ENCODE peak calls at places on chromosomes 12 and 14, in four cellular contexts. L is H1, E is GM12878, N is HepG2. S is an unnamed sample.

GRCh38 chr14:99872786-99873440 is 79.7 kb downstream of the EML1 start:
- DNase-seq in L (peak; percentile 44), E (no peak), N (no peak), S (no peak)

GRCh38 chr12:47824198-47824597 is 4.5 kb upstream of the HDAC7 start:
- DNase-seq in L (no peak), E (no peak), N (no peak), S (no peak)

GRCh38 chr12:117192057-117192456 is 1.8 kb upstream of the FBXO21 start:
- DNase-seq in L (no peak), E (no peak), N (no peak), S (no peak)

GRCh38 chr14:97891515-97891914 is 1094.3 kb downstream of the VRK1 start:
- DNase-seq in L (no peak), E (no peak), N (no peak), S (no peak)

GRCh38 chr12:53231859-53232640 is at the start of gene RARG:
- DNase-seq in L (peak; percentile 83), E (no peak), N (no peak), S (no peak)

GRCh38 chr14:50425816-50426215 is 29.1 kb upstream of the CDKL1 start:
- DNase-seq in L (no peak), E (no peak), N (no peak), S (peak; percentile 4)

GRCh38 chr12:59149995-59150642 is 229.8 kb upstream of the LRIG3 start:
- DNase-seq in L (no peak), E (peak; percentile 21), N (peak; percentile 77), S (peak; percentile 52)

GRCh38 chr14:47919994-47920393 is 244.6 kb upstream of the MDGA2 start:
- DNase-seq in L (no peak), E (no peak), N (no peak), S (no peak)

GRCh38 chr14:71229875-71230274 is 322.6 kb downstream of the PCNX1 start:
- DNase-seq in L (no peak), E (no peak), N (no peak), S (no peak)

GRCh38 chr14:78848234-78848820 is 678.2 kb downstream of the NRXN3 start:
- DNase-seq in L (peak; percentile 70), E (no peak), N (peak; percentile 29), S (no peak)

GRCh38 chr12:43057561-43057960 is 468.0 kb upstream of the PRICKLE1 start:
- DNase-seq in L (no peak), E (no peak), N (no peak), S (no peak)

GRCh38 chr12:115042341-115042740 is 358.4 kb upstream of the TBX3 start:
- DNase-seq in L (no peak), E (no peak), N (no peak), S (no peak)

GRCh38 chr12:63905523-63905922 is 61.0 kb downstream of the SRGAP1 start:
- DNase-seq in L (no peak), E (no peak), N (no peak), S (no peak)

GRCh38 chr12:128258866-128259555 is 8.0 kb upstream of the TMEM132C start:
- DNase-seq in L (no peak), E (no peak), N (no peak), S (no peak)

GRCh38 chr14:106442857-106443256 is 916.5 kb downstream of the TMEM121 start:
- DNase-seq in L (no peak), E (no peak), N (no peak), S (peak; percentile 7)

GRCh38 chr14:69039287-69039628 is 60.2 kb upstream of the ACTN1 start:
- DNase-seq in L (no peak), E (no peak), N (peak; percentile 71), S (no peak)

GRCh38 chr14:33682746-33683145 is 268.1 kb downstream of the EGLN3 start:
- DNase-seq in L (no peak), E (no peak), N (no peak), S (no peak)

GRCh38 chr12:15928870-15929571 is 17.9 kb downstream of the DERA start:
- DNase-seq in L (no peak), E (peak; percentile 34), N (no peak), S (no peak)

GRCh38 chr12:98856897-98857540 is 211.9 kb downstream of the APAF1 start:
- DNase-seq in L (peak; percentile 60), E (no peak), N (no peak), S (no peak)

DNA sequence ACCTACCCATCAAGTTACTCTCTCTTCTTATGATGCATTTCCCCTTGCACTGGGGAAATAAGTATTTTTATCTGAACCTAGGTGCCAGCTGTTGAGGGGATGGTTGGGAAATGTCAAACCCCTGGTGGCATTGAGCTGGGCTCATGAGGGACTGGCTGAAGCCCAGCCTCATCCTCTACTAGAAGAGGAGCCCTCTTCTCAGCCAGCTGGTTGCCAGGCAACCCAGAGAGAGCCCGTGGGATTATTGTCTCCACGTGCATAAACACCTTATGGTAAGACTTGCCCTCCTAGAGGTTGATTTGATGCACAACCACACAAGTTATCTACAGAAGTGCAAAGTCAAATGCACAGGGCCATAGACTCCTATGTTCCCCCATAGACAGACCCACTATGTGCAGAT is 89.8 kb downstream of the WSCD2 start:
- DNase-seq in L (no peak), E (no peak), N (no peak), S (no peak)
- TF ChIP-seq GABPA in L (no peak), E (no peak), N (no peak), S (no peak)

GRCh38 chr14:31943217-31943616 is 133.9 kb upstream of the ARHGAP5 start:
- DNase-seq in L (no peak), E (no peak), N (no peak), S (no peak)
- H3K27ac ChIP-seq in L (no peak overlapping the region), E (no peak overlapping the region), N (no peak overlapping the region), S (no peak overlapping the region)

GRCh38 chr14:89241934-89242670 is 174.9 kb downstream of the FOXN3 start:
- DNase-seq in L (no peak), E (no peak), N (no peak), S (no peak)
- TF ChIP-seq CTCF in L (no peak), E (no peak), N (no peak), S (no peak)

GRCh38 chr12:62832027-62832426 is 102.9 kb downstream of the PPM1H start:
- DNase-seq in L (no peak), E (no peak), N (no peak), S (no peak)

GRCh38 chr12:62834971-62835547 is 99.9 kb downstream of the PPM1H start:
- DNase-seq in L (no peak), E (peak; percentile 26), N (no peak), S (no peak)

GRCh38 chr12:62833634-62834033 is 101.3 kb downstream of the PPM1H start:
- DNase-seq in L (no peak), E (no peak), N (no peak), S (no peak)

GRCh38 chr12:62832528-62832927 is 102.4 kb downstream of the PPM1H start:
- DNase-seq in L (no peak), E (no peak), N (no peak), S (no peak)

GRCh38 chr12:62834406-62834805 is 100.5 kb downstream of the PPM1H start:
- DNase-seq in L (no peak), E (no peak), N (no peak), S (no peak)
- TF ChIP-seq GABPA in L (no peak), E (no peak), N (no peak), S (no peak)

DNA sequence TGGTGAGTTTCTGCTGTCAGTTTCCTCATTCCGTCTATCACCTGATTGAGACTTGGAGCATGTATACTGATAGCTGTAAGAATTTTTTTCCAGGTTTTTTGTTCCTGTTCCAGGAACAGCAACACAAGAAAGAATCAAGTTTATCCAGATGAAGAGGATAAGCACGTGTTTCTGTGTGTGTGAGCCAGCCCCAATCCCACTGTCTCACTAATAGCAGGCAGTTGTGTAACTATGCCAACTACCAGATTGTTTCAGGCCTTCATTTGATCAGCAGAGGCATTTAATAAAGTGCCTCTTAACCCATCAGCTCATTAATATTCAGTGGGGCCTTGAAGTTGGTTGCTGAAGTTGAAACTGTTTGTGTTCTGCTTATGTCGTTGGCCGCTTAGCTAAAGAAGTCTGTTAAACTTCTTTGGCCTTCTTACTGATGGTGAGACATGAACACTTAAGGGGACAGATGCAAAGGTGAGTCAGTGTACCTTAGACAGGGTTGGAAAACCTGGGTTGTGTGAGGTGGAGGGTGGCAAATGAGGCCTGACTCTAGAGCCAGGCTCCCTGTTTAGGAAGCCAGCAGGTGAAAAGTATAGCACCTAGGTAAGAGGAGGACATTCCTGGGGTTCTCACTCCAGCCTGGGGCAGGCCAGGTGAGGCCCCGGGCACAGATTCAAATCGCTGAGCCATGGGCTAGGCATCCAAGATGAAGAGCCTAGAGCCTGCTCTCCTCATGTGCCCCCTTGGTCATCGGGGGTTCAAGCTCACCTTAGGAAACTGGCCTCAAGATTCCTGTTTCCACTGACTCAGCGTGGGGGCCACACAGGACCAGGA is 3.7 kb downstream of the ANKRD13A start:
- DNase-seq in L (no peak), E (no peak), N (no peak), S (no peak)
- H3K27ac ChIP-seq in L (no peak overlapping the region), E (peak overlapping the region; percentile 72), N (no peak overlapping the region), S (no peak overlapping the region)

DNA sequence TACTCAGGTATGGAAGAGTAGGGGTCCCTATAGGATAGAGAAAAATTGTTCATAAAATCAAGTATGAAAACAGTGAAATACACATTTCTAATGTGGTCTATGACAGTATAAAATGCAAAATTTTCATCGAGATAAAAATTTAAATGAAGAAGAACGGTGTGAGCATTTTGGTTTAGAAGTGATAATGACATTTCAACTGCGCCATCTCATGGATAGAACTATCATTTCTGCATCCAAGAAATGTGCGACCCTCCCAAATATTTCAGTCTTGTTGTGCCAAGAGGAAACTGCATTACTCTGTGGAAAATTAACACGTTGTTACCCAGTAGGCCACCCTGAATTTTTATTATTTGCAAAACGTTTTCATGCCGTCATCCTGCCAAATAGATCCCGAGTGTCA is 108.8 kb downstream of the CRACR2A start:
- DNase-seq in L (no peak), E (no peak), N (no peak), S (no peak)
- TF ChIP-seq CTCF in L (no peak), E (no peak), N (no peak), S (no peak)

DNA sequence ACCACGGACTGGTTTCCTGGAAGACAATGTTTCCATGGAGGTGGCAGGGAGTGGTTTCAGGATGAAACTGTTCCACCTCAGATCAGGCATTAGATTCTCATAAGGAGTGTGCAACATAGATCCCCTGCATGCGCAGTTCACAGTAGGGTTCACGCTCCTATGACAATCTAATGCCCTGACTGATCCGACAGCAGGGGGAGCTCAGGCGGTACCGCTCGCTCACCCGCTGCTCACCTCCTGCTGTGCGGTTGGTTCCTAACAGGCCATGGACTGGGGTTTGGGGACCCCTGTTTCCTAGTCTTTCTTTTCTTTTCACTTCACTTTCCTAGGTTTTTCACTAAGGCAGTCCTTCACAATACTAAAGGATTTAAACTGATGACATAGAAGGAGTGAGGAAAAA is 39.6 kb downstream of the GUCY2C start:
- DNase-seq in L (peak; percentile 67), E (no peak), N (peak; percentile 2), S (no peak)
- TF ChIP-seq GABPA in L (no peak), E (no peak), N (no peak), S (no peak)

S was measured in HL-60.